ENCODE peak calls at places on chromosomes 12 and 14, in four cellular contexts. H is activated T-cell treated with anti-CD3 and anti-CD28 coated beads for 1 hour, Y is skeletal muscle cell, U is left colon. D is an unnamed sample.
A peak's percentile ranks its signal among the peaks of the same experiment; 100 is the strongest.

GRCh38 chr12:104638760-104639319 is 182.1 kb downstream of the CHST11 start:
- DNase-seq in H (no peak), Y (no peak), U (no peak), D (no peak)

GRCh38 chr12:43095669-43096068 is 456.3 kb downstream of the ADAMTS20 start:
- DNase-seq in H (no peak), Y (no peak), U (no peak), D (no peak)

GRCh38 chr14:68109132-68109531 is 289.6 kb downstream of the RAD51B start:
- DNase-seq in H (no peak), Y (no peak), U (no peak), D (no peak)

GRCh38 chr14:61516957-61517356 is 178.4 kb upstream of the HIF1A start:
- DNase-seq in H (no peak), Y (no peak), U (no peak), D (no peak)

GRCh38 chr12:27177716-27178115 is 66.4 kb upstream of the STK38L start:
- DNase-seq in H (no peak), Y (peak; percentile 90), U (no peak), D (no peak)

GRCh38 chr12:114013601-114014345 is 47.6 kb upstream of the RBM19 start:
- DNase-seq in H (no peak), Y (no peak), U (no peak), D (no peak)

GRCh38 chr14:105073720-105074600 is 8.7 kb upstream of the GPR132 start:
- DNase-seq in H (no peak), Y (no peak), U (no peak), D (no peak)

GRCh38 chr12:32140867-32141266 is 34.2 kb downstream of the BICD1 start:
- DNase-seq in H (no peak), Y (no peak), U (no peak), D (no peak)

GRCh38 chr14:78010688-78011087 is 159.5 kb upstream of the NRXN3 start:
- DNase-seq in H (no peak), Y (no peak), U (no peak), D (no peak)

GRCh38 chr12:75666126-75666979 is 154.9 kb upstream of the KRR1 start:
- DNase-seq in H (no peak), Y (no peak), U (no peak), D (no peak)

GRCh38 chr12:128551266-128552025 is 272.3 kb downstream of the SLC15A4 start:
- DNase-seq in H (no peak), Y (no peak), U (no peak), D (no peak)

GRCh38 chr12:113464852-113465719 is 6.6 kb downstream of the LHX5 start:
- DNase-seq in H (no peak), Y (no peak), U (no peak), D (no peak)

GRCh38 chr14:55604900-55605418 is 25.0 kb downstream of the KTN1 start:
- DNase-seq in H (no peak), Y (no peak), U (no peak), D (no peak)

GRCh38 chr14:100715803-100716202 is 10.9 kb upstream of the DLK1 start:
- DNase-seq in H (no peak), Y (no peak), U (no peak), D (no peak)

GRCh38 chr14:82642425-82642824 is 1108.8 kb upstream of the SEL1L start:
- DNase-seq in H (no peak), Y (no peak), U (peak; percentile 24), D (no peak)

D was measured in GM04503.